ENCODE peak calls at places on chromosomes 1 and 21, in four cellular contexts. R is left ventricle myocardium inferior, Q is dorsolateral prefrontal cortex, Y is A549. S is an unnamed sample.

GRCh38 chr1:179366093-179366800 is 476 bp downstream of the AXDND1 start:
- DNase-seq in R (no peak), Q (no peak), Y (peak; percentile 9), S (no peak)

GRCh38 chr1:235423214-235423652 is 56.0 kb downstream of the TBCE start:
- DNase-seq in Y (no peak), R (no peak), Q (no peak), S (no peak)

GRCh38 chr21:26140185-26140584 is 30.4 kb downstream of the APP start:
- DNase-seq in R (peak; percentile 53), Y (peak; percentile 33), Q (no peak), S (no peak)

GRCh38 chr1:31222176-31222575 is 17.5 kb downstream of the NKAIN1 start:
- DNase-seq in Y (no peak), Q (no peak), R (no peak), S (no peak)

GRCh38 chr1:94094466-94095111 is 26.4 kb downstream of the ABCA4 start:
- DNase-seq in Q (no peak), R (peak; percentile 81), Y (no peak), S (peak; percentile 74)

GRCh38 chr1:154608522-154609294 is 722 bp upstream of the ADAR start:
- DNase-seq in Q (peak; percentile 54), Y (peak; percentile 22), R (peak; percentile 27), S (peak; percentile 92)

GRCh38 chr1:228141082-228141870 is 1.2 kb downstream of the GUK1 start:
- DNase-seq in Y (no peak), Q (no peak), R (peak; percentile 78), S (peak; percentile 36)

GRCh38 chr1:3164671-3165070 is 95.7 kb downstream of the PRDM16 start:
- DNase-seq in R (no peak), Q (no peak), Y (no peak), S (no peak)

GRCh38 chr1:236280438-236281285 is 1.1 kb downstream of the ERO1B start:
- DNase-seq in Q (no peak), Y (no peak), R (no peak), S (peak; percentile 72)

GRCh38 chr1:193763313-193763712 is 576.9 kb upstream of the B3GALT2 start:
- DNase-seq in Q (no peak), R (no peak), Y (no peak), S (no peak)

GRCh38 chr1:227318003-227318851 is at the start of gene CDC42BPA:
- DNase-seq in Q (peak; percentile 85), Y (peak; percentile 81), R (peak; percentile 89), S (peak; percentile 91)

GRCh38 chr1:10472220-10473144 is at the start of gene DFFA:
- DNase-seq in R (peak; percentile 93), Y (peak; percentile 90), Q (peak; percentile 94), S (peak; percentile 99)

GRCh38 chr21:38950388-38951094 is 144.8 kb downstream of the ETS2 start:
- DNase-seq in R (no peak), Q (no peak), Y (no peak), S (no peak)

GRCh38 chr21:16363563-16363962 is 633.8 kb downstream of the USP25 start:
- DNase-seq in Y (no peak), Q (no peak), R (no peak), S (no peak)

GRCh38 chr1:232279909-232280308 is 350.0 kb downstream of the SIPA1L2 start:
- DNase-seq in Q (no peak), Y (no peak), R (no peak), S (no peak)

GRCh38 chr1:182629674-182630073 is 25.5 kb upstream of the RGS16 start:
- DNase-seq in Q (no peak), R (no peak), Y (no peak), S (no peak)

GRCh38 chr1:31987231-31987630 is 26.4 kb upstream of the KHDRBS1 start:
- DNase-seq in R (no peak), Y (no peak), Q (no peak), S (peak; percentile 72)

GRCh38 chr1:27166351-27166802 is 11.5 kb upstream of the SLC9A1 start:
- DNase-seq in Q (no peak), Y (no peak), R (no peak), S (no peak)

GRCh38 chr1:167119696-167120095 is 25.8 kb downstream of the STYXL2 start:
- DNase-seq in Q (no peak), R (no peak), Y (no peak), S (peak; percentile 65)

GRCh38 chr1:95003433-95003738 is 69.4 kb downstream of the ALG14 start:
- DNase-seq in R (no peak), Y (no peak), Q (no peak), S (no peak)

GRCh38 chr1:85494957-85495266 is 30.0 kb upstream of the DDAH1 start:
- DNase-seq in Q (no peak), R (no peak), Y (no peak), S (peak; percentile 63)

GRCh38 chr1:162145966-162146696 is 76.6 kb downstream of the NOS1AP start:
- DNase-seq in Y (no peak), Q (no peak), R (no peak), S (peak; percentile 73)

GRCh38 chr1:29166291-29166878 is 15.3 kb downstream of the SRSF4 start:
- DNase-seq in R (no peak), Q (no peak), Y (no peak), S (peak; percentile 59)

GRCh38 chr1:12475158-12475934 is 142.7 kb downstream of the DHRS3 start:
- DNase-seq in R (no peak), Q (no peak), Y (no peak), S (no peak)

GRCh38 chr1:12473596-12474329 is 144.2 kb downstream of the DHRS3 start:
- DNase-seq in Q (no peak), Y (no peak), R (peak; percentile 48), S (no peak)

GRCh38 chr1:12477936-12478611 is 139.9 kb downstream of the DHRS3 start:
- DNase-seq in Y (peak; percentile 49), Q (no peak), R (peak; percentile 76), S (no peak)

GRCh38 chr1:12477301-12477700 is 140.7 kb downstream of the DHRS3 start:
- DNase-seq in Q (no peak), R (no peak), Y (no peak), S (no peak)

GRCh38 chr1:12475947-12476346 is 142.1 kb downstream of the DHRS3 start:
- DNase-seq in R (no peak), Y (no peak), Q (no peak), S (no peak)
- H3K27ac ChIP-seq in R (peak overlapping the region; percentile 89), Y (peak overlapping the region; percentile 93), Q (no peak overlapping the region), S (no peak overlapping the region)

GRCh38 chr1:117092594-117092993 is 29.0 kb downstream of the TRIM45 start:
- DNase-seq in R (no peak), Q (no peak), Y (no peak), S (no peak)
- TF ChIP-seq CTCF in R (no peak), Q (no peak), Y (no peak), S (no peak)

GRCh38 chr21:42465008-42465878 is 30.8 kb downstream of the RSPH1 start:
- DNase-seq in Q (no peak), Y (no peak), R (no peak), S (peak; percentile 34)
- H3K27ac ChIP-seq in Q (no peak overlapping the region), Y (no peak overlapping the region), R (no peak overlapping the region), S (no peak overlapping the region)

GRCh38 chr1:105017587-105017986 is 1267.9 kb downstream of the AMY1C start:
- DNase-seq in Y (no peak), R (no peak), Q (no peak), S (no peak)
- TF ChIP-seq CTCF in Y (no peak), R (no peak), Q (no peak), S (peak; percentile 38)

DNA sequence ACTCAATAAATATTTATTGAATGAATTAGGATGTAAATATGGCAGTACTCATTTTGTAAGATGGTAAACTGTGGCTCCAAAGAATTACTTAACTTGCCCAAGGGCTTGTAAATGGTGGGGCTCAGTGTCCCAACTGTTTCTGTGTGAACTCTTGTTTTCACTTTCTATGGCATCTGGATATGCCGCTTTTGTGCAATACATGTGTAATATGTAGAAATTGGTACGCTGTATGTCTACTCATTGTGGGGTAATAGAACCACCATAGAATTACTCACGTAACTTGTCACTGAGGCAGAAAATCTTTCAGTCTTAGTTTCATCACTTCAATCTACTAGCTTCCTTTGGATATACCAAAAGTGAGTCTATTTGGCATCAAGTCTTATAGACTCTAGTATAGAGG is 977 bp downstream of the PRPF3 start:
- DNase-seq in Q (no peak), Y (peak; percentile 21), R (no peak), S (no peak)
- H3K27ac ChIP-seq in Q (no peak overlapping the region), Y (peak overlapping the region; percentile 93), R (no peak overlapping the region), S (no peak overlapping the region)

DNA sequence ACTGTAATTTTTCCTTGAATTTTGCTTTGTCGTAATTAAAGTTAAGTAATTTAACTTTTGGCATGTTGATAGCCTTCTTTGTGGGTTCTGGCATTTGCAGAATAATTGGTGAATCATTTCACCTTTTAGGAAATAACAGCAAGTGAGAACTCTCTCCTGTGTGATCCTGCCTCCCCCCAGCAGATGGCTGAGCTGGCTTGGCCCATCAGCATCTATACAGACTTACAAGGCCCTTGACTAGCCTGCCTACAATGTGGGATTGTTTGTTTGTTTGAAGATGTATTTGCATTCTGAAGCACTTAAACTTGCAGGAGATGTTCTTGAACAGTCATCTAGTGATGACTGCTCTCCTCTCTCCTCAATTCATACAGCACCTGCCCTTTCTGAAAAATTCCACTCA is 55.9 kb downstream of the MACO1 start:
- DNase-seq in Q (no peak), Y (no peak), R (no peak), S (peak; percentile 76)
- TF ChIP-seq CTCF in Q (no peak), Y (no peak), R (no peak), S (peak; percentile 67)

DNA sequence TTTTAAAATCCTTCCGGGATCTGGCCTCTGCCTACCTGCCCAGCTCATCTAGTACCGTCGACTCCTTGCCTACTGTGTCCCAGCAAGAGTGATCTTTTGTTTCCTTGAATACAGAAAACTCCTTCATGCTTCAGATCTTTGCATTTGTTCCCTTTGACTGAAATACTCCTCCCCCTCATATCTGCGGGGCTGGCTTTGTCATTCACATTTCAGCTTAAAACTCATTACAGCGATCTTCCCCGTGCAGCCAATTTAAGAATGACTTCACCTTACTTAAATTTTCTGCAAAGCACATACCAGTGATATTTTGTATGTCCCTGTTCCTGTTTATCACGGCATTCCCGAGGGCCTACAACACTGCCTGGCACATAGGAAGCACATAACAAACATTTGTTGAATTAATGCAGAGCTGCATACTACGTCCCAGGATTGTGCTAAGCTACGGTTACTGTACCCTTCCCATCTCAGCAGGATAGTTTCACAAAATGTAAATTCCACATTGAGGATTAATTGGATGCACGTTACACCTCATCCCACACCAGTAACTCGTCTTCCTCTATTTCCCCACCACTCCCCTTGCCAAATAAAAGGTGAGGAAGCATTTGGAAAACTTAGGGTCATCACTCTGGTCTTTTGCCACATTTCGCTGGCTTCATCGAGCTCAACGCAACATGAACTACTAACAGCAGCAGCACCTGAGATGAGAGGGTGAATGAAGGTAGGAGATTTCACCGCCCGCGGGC is 799 bp upstream of the DESI2 start:
- DNase-seq in Q (no peak), R (no peak), Y (no peak), S (no peak)
- H3K27ac ChIP-seq in Q (peak overlapping the region; percentile 68), R (peak overlapping the region; percentile 98), Y (peak overlapping the region; percentile 65), S (no peak overlapping the region)

GRCh38 chr1:35298464-35298863 is 30.0 kb downstream of the ZMYM4 start:
- DNase-seq in R (no peak), Q (no peak), Y (peak; percentile 8), S (peak; percentile 62)
- TF ChIP-seq CTCF in R (peak; percentile 52), Q (peak; percentile 32), Y (peak; percentile 34), S (peak; percentile 56)

S was measured in endodermal cell.